ENCODE peak calls at places on chromosomes 13 and 19, in five cellular contexts. M, G, W, U and T are unnamed samples.

GRCh38 chr19:1038995-1039645 is 787 bp upstream of the ABCA7 start:
- DNase-seq in M (no peak), G (peak), W (no peak), U (no peak), T (no peak)

GRCh38 chr19:49463960-49464740 is 9.9 kb upstream of the FLT3LG start:
- DNase-seq in M (no peak), G (no peak), W (no peak), U (no peak), T (no peak)

GRCh38 chr19:17803264-17803896 is 8.4 kb downstream of the B3GNT3 start:
- DNase-seq in M (peak), G (no peak), W (no peak), U (no peak), T (no peak)

GRCh38 chr19:51016798-51017683 is 2.5 kb downstream of the KLK10 start:
- DNase-seq in M (no peak), G (peak), W (no peak), U (peak), T (no peak)

GRCh38 chr19:3879656-3880055 is 829 bp upstream of the ATCAY start:
- DNase-seq in M (no peak), G (no peak), W (no peak), U (no peak), T (no peak)

GRCh38 chr13:43787518-43787891 is 733 bp upstream of the ENOX1 start:
- DNase-seq in M (no peak), G (no peak), W (no peak), U (no peak), T (no peak)

GRCh38 chr13:72290962-72291681 is 424.1 kb upstream of the DACH1 start:
- DNase-seq in M (no peak), G (peak), W (peak), U (peak), T (no peak)

GRCh38 chr13:102035969-102036368 is 365.9 kb downstream of the FGF14 start:
- DNase-seq in M (no peak), G (no peak), W (no peak), U (no peak), T (no peak)

GRCh38 chr13:32036762-32037161 is 5.2 kb downstream of the FRY start:
- DNase-seq in M (no peak), G (no peak), W (no peak), U (no peak), T (no peak)

GRCh38 chr19:46198756-46199155 is 30.8 kb upstream of the IGFL1 start:
- DNase-seq in M (no peak), G (no peak), W (no peak), U (peak), T (no peak)

GRCh38 chr19:48591021-48591420 is 15.5 kb upstream of the SPACA4 start:
- DNase-seq in M (no peak), G (no peak), W (no peak), U (no peak), T (no peak)

GRCh38 chr19:45160870-45161714 is at the start of gene NKPD1:
- DNase-seq in M (no peak), G (peak), W (no peak), U (no peak), T (no peak)

GRCh38 chr19:8363803-8364771 is at the start of gene ANGPTL4:
- DNase-seq in M (peak), G (peak), W (peak), U (peak), T (no peak)

GRCh38 chr19:41318696-41319499 is 8.9 kb downstream of the CCDC97 start:
- DNase-seq in M (no peak), G (no peak), W (no peak), U (no peak), T (no peak)

GRCh38 chr19:46218160-46218559 is 11.4 kb upstream of the IGFL1 start:
- DNase-seq in M (no peak), G (peak), W (no peak), U (no peak), T (no peak)

GRCh38 chr13:100454876-100455275 is 133.7 kb downstream of the GGACT start:
- DNase-seq in M (no peak), G (no peak), W (peak), U (peak), T (no peak)

GRCh38 chr13:107192289-107192688 is 624.4 kb upstream of the ARGLU1 start:
- DNase-seq in M (no peak), G (no peak), W (no peak), U (no peak), T (no peak)

GRCh38 chr13:96651598-96651997 is 342.7 kb downstream of the OXGR1 start:
- DNase-seq in M (no peak), G (no peak), W (no peak), U (no peak), T (no peak)

GRCh38 chr13:100234006-100234405 is 145.1 kb downstream of the PCCA start:
- DNase-seq in M (no peak), G (no peak), W (no peak), U (no peak), T (no peak)

GRCh38 chr19:27748551-27749152 is 1464.3 kb downstream of the UQCRFS1 start:
- DNase-seq in M (peak), G (no peak), W (no peak), U (no peak), T (no peak)

GRCh38 chr19:8371011-8371804 is 7.3 kb downstream of the ANGPTL4 start:
- DNase-seq in M (no peak), G (no peak), W (no peak), U (no peak), T (no peak)

GRCh38 chr19:1579222-1579621 is 11.1 kb upstream of the MEX3D start:
- DNase-seq in M (no peak), G (no peak), W (no peak), U (no peak), T (no peak)

GRCh38 chr19:5355076-5355475 is 14.5 kb upstream of the PTPRS start:
- DNase-seq in M (no peak), G (no peak), W (no peak), U (no peak), T (no peak)

GRCh38 chr19:15107056-15108010 is at the start of gene SYDE1:
- DNase-seq in M (no peak), G (peak), W (no peak), U (peak), T (peak)

GRCh38 chr19:53086949-53087348 is 16.3 kb downstream of the ZNF160 start:
- DNase-seq in M (no peak), G (no peak), W (peak), U (no peak), T (no peak)

GRCh38 chr19:11418166-11418517 is 972 bp downstream of the RGL3 start:
- DNase-seq in M (no peak), G (no peak), W (no peak), U (no peak), T (no peak)

GRCh38 chr19:41239961-41240574 is 21.0 kb downstream of the AXL start:
- DNase-seq in M (no peak), G (no peak), W (no peak), U (no peak), T (no peak)

GRCh38 chr19:8174706-8175105 is 25.3 kb upstream of the FBN3 start:
- DNase-seq in M (no peak), G (no peak), W (peak), U (peak), T (no peak)

GRCh38 chr13:59409211-59409610 is 754.5 kb downstream of the DIAPH3 start:
- DNase-seq in M (no peak), G (peak), W (no peak), U (no peak), T (no peak)

GRCh38 chr19:3469638-3470499 is 10.5 kb downstream of the SMIM24 start:
- DNase-seq in M (no peak), G (no peak), W (no peak), U (no peak), T (no peak)

DNA sequence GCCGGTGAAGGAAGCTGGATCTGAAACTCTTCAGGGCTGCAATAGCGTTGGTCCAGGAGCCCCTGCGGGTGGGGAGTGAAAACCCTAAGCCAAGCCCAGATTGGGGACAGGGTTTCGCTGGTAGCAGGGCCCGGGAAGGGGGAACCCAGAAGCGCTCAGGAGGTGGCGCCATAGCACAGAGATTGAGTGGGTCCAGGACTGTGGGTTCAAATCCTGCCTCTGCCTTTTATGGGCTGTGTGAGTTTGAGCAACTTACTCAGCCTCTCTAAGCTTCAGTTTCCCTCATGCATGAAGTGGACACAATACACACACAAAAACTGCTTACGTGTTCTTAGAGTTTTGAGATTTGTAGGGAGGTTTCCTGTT is 8.3 kb upstream of the SYCN start:
- DNase-seq in M (no peak), G (peak), W (no peak), U (no peak), T (no peak)
- TF ChIP-seq CTCF in M (no peak), G (peak), W (peak), U (no peak), T (no peak)

DNA sequence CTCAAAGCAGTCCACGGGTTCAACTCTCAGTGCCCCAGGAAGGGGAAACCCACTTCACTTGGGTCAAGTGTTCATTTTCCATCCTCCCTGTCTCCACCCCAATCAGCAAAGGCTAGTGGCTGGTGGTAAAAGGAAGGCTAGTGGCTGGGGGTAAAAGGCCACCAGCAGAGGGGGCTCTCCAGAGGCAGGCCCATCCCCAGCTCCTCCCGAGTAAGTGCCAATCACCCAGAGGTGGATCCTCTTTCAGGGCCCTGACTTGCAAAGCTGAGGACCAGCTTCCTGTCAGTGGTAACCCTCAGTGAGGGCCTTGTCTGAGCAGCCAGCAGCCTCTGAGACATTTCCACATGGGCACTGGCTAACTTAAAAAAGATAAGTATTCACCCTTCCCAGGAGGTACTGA is 22.0 kb upstream of the TPT1 start:
- DNase-seq in M (no peak), G (peak), W (no peak), U (no peak), T (no peak)
- TF ChIP-seq CTCF in M (no peak), G (peak), W (peak), U (no peak), T (no peak)

DNA sequence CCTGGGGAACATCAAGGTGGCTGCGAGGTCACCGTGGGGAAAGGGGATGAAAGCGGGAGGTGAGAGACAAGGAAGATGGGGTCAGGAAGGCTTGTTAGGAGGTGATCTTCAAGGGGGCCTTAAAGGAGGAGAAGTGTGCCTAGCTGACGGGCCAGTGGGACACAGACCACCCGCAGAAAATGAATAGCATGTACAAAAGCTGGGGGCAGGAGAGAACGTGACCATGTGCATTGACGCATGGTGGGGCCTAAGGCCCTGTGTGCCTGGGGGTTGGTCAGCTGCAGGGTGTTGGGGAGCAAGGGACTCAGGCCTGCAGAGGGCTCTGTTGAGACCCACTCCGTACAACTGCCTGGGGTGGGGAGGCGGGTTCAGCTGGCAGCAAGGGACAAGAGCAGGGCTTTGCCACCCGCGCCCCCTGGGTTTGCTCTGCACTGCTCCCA is 5.9 kb downstream of the RAB8A start:
- DNase-seq in M (no peak), G (peak), W (no peak), U (no peak), T (no peak)
- TF ChIP-seq CTCF in M (no peak), G (peak), W (no peak), U (no peak), T (no peak)

GRCh38 chr13:66992683-66993082 is 237.5 kb downstream of the PCDH9 start:
- DNase-seq in M (no peak), G (no peak), W (no peak), U (no peak), T (no peak)

GRCh38 chr13:66992183-66992582 is 238.0 kb downstream of the PCDH9 start:
- DNase-seq in M (no peak), G (no peak), W (no peak), U (no peak), T (no peak)

GRCh38 chr13:66995366-66995663 is 234.8 kb downstream of the PCDH9 start:
- DNase-seq in M (no peak), G (no peak), W (no peak), U (no peak), T (no peak)

GRCh38 chr13:66994498-66995365 is 235.4 kb downstream of the PCDH9 start:
- DNase-seq in M (no peak), G (no peak), W (no peak), U (no peak), T (no peak)

GRCh38 chr13:66994097-66994496 is 236.0 kb downstream of the PCDH9 start:
- DNase-seq in M (peak), G (peak), W (no peak), U (peak), T (peak)
- TF ChIP-seq CTCF in M (no peak), G (peak), W (peak), U (peak), T (peak)